ENCODE peak calls at places on chromosome 11, in eight cellular contexts. E, S, C, J, Y, P, W and T are unnamed samples.

GRCh38 chr11:12723410-12724297 is 49.4 kb downstream of the TEAD1 start:
- DNase-seq in E (peak), S (peak), C (no peak), J (peak), Y (peak), P (peak), W (no peak), T (no peak)

GRCh38 chr11:130371004-130371590 is 56.4 kb upstream of the ZBTB44 start:
- DNase-seq in E (no peak), S (no peak), C (no peak), J (no peak), Y (no peak), P (peak), W (no peak), T (no peak)

GRCh38 chr11:74014880-74015279 is 6.0 kb upstream of the UCP3 start:
- DNase-seq in E (no peak), S (no peak), C (no peak), J (no peak), Y (no peak), P (no peak), W (no peak), T (no peak)

GRCh38 chr11:130181295-130182272 is 22.0 kb downstream of the ST14 start:
- DNase-seq in E (peak), S (peak), C (no peak), J (peak), Y (no peak), P (peak), W (no peak), T (peak)

GRCh38 chr11:106172389-106172991 is 95.0 kb downstream of the AASDHPPT start:
- DNase-seq in E (no peak), S (peak), C (no peak), J (no peak), Y (no peak), P (peak), W (no peak), T (no peak)

GRCh38 chr11:134125507-134125906 is 56.6 kb downstream of the JAM3 start:
- DNase-seq in E (peak), S (no peak), C (no peak), J (peak), Y (no peak), P (no peak), W (no peak), T (no peak)

GRCh38 chr11:92225563-92226308 is 1.1 kb downstream of the FAT3 start:
- DNase-seq in E (peak), S (peak), C (no peak), J (no peak), Y (no peak), P (no peak), W (peak), T (no peak)

GRCh38 chr11:50178732-50179131 is 146.1 kb downstream of the OR4C45 start:
- DNase-seq in E (no peak), S (peak), C (no peak), J (no peak), Y (no peak), P (peak), W (no peak), T (no peak)

GRCh38 chr11:112380464-112380863 is 119.8 kb upstream of the PLET1 start:
- DNase-seq in E (no peak), S (no peak), C (no peak), J (no peak), Y (no peak), P (peak), W (no peak), T (no peak)

GRCh38 chr11:72617080-72617744 is 57.0 kb downstream of the PDE2A start:
- DNase-seq in E (peak), S (no peak), C (no peak), J (peak), Y (no peak), P (no peak), W (no peak), T (no peak)

GRCh38 chr11:64791781-64792291 is 11.2 kb downstream of the MAP4K2 start:
- DNase-seq in E (no peak), S (no peak), C (no peak), J (no peak), Y (no peak), P (no peak), W (no peak), T (no peak)

GRCh38 chr11:110032957-110033570 is 60.1 kb upstream of the ZC3H12C start:
- DNase-seq in E (no peak), S (peak), C (no peak), J (no peak), Y (no peak), P (peak), W (no peak), T (no peak)

GRCh38 chr11:60125962-60126585 is 37.6 kb downstream of the MS4A2 start:
- DNase-seq in E (no peak), S (peak), C (no peak), J (no peak), Y (no peak), P (peak), W (no peak), T (no peak)

GRCh38 chr11:103887001-103887680 is 149.3 kb upstream of the DDI1 start:
- DNase-seq in E (peak), S (no peak), C (no peak), J (no peak), Y (no peak), P (no peak), W (no peak), T (no peak)

GRCh38 chr11:15969281-15969680 is 387.1 kb downstream of the SOX6 start:
- DNase-seq in E (peak), S (peak), C (peak), J (peak), Y (no peak), P (peak), W (no peak), T (peak)
- TF ChIP-seq CTCF in E (no peak), S (no peak), C (no peak), J (no peak), Y (no peak), P (no peak), W (no peak), T (no peak)

GRCh38 chr11:16603245-16603644 is 135.2 kb upstream of the C11orf58 start:
- DNase-seq in E (no peak), S (peak), C (no peak), J (no peak), Y (no peak), P (no peak), W (peak), T (no peak)
- TF ChIP-seq CTCF in E (no peak), S (peak), C (no peak), J (no peak), Y (no peak), P (no peak), W (no peak), T (no peak)

DNA sequence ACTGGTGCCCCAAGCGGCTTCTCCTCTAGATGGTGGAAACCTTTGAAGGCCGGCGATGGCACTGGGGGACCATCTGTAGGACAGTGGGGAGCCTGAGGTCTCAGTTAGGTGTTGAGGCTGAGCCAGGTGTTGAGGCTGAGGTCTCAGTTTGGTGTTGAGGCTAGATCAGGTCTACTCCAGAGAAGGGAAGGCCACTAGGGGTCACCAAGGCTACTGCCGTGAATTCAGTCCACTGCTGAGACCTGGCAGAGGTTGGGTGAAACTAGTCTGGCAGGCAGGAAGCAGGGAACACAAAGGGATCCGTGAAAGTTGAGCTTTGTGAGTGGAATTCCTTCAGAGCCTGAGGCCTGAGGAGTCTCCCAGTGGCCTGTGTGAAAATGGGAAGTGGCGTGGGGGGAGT is 123.8 kb upstream of the FGF3 start:
- DNase-seq in E (no peak), S (no peak), C (no peak), J (no peak), Y (peak), P (no peak), W (no peak), T (peak)
- TF ChIP-seq CTCF in E (peak), S (peak), C (peak), J (no peak), Y (no peak), P (no peak), W (peak), T (no peak)

GRCh38 chr11:18171377-18172000 is 1.1 kb upstream of the MRGPRX4 start:
- DNase-seq in E (peak), S (peak), C (no peak), J (peak), Y (peak), P (peak), W (peak), T (no peak)
- TF ChIP-seq CTCF in E (peak), S (peak), C (peak), J (peak), Y (peak), P (peak), W (peak), T (peak)

GRCh38 chr11:75241906-75242644 is 1.5 kb downstream of the TPBGL start:
- DNase-seq in E (no peak), S (no peak), C (no peak), J (no peak), Y (no peak), P (no peak), W (peak), T (peak)
- TF ChIP-seq CTCF in E (no peak), S (no peak), C (no peak), J (no peak), Y (no peak), P (no peak), W (no peak), T (peak)

DNA sequence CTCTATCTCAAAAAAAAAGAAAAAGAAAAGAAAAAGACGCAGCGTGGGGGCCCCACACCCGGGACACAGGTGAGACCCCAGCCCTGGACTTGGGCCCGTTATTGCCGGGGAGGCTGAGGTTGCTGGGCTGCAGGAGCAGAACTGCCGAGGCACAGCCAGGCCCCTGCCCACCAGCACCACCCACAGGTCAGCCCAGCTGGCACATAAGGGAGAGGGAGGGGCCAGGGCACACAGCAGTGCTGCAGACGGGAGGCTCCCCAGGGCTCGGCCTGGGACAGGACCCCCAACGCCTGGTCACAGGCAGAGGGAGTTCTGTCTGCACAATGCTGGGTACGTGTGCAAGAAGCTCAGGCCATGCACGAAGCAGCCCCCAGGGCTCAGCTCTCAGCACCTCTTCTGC is 18.5 kb downstream of the CHID1 start:
- DNase-seq in E (no peak), S (no peak), C (no peak), J (no peak), Y (no peak), P (no peak), W (no peak), T (no peak)
- TF ChIP-seq CTCF in E (no peak), S (peak), C (no peak), J (no peak), Y (no peak), P (peak), W (peak), T (no peak)

DNA sequence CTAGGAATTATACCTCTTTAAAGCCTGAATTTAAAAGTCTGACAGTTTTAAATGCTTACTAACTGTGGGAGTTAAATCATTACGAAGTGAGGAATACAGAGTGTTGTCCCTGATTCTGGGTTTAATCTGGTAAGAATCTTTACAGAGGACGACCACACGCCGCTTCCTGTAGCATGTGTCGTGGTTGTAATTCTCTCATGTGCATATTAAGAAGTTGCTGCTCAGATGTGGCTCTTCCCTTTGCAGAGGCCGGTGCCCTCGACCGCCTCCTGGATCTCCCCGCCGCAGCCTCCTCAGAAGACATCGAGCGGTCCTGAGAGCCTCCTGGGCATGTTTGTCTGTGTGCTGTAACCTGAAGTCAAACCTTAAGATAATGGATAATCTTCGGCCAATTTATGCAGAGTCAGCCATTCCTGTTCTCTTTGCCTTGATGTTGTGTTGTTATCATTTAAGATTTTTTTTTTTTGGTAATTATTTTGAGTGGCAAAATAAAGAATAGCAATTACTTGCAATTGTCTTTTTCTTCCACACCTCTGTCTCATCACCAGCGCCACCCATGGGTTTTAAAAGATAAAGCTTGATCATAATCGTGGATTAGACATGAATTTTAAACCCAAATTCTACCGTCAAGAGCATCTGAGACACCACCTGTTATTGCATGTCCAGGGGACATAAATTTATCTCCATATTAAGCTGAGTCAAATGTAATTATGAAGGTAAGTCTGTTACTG is 6.5 kb downstream of the GAL start:
- DNase-seq in E (no peak), S (no peak), C (no peak), J (no peak), Y (no peak), P (no peak), W (peak), T (no peak)
- TF ChIP-seq CTCF in E (no peak), S (peak), C (no peak), J (no peak), Y (no peak), P (no peak), W (peak), T (no peak)